ENCODE peak calls at places on chromosome 5, in ten cellular contexts. One of them, this sample, is unnamed.

GRCh38 chr5:122311888-122312669 is at the start of gene SNCAIP:
- DNase-seq in transverse colon: peak
- DNase-seq in GM23338: peak
- DNase-seq in iPS DF 19.7: no peak
- DNase-seq in GM23248: peak
- DNase-seq in endodermal cell: peak
- DNase-seq in HEK293T: peak
- DNase-seq in stimulated activated CD8-positive, alpha-beta memory T cell treated with anti-CD3 and anti-CD28 coated beads, Interleukin-4, amount 100 ng/mL, for 24 hours: no peak
- DNase-seq in IMR-90: peak
- DNase-seq in thoracic aorta: no peak
- DNase-seq in this sample: peak

GRCh38 chr5:14202462-14202861 is 59.3 kb downstream of the TRIO start:
- DNase-seq in iPS DF 19.7: no peak
- DNase-seq in IMR-90: no peak
- DNase-seq in endodermal cell: no peak
- DNase-seq in GM23338: no peak
- DNase-seq in GM23248: peak
- DNase-seq in stimulated activated CD8-positive, alpha-beta memory T cell treated with anti-CD3 and anti-CD28 coated beads, Interleukin-4, amount 100 ng/mL, for 24 hours: no peak
- DNase-seq in thoracic aorta: no peak
- DNase-seq in HEK293T: no peak
- DNase-seq in transverse colon: peak
- DNase-seq in this sample: no peak

GRCh38 chr5:171483453-171484177 is 64.2 kb downstream of the FGF18 start:
- DNase-seq in HEK293T: no peak
- DNase-seq in stimulated activated CD8-positive, alpha-beta memory T cell treated with anti-CD3 and anti-CD28 coated beads, Interleukin-4, amount 100 ng/mL, for 24 hours: no peak
- DNase-seq in GM23248: peak
- DNase-seq in iPS DF 19.7: no peak
- DNase-seq in thoracic aorta: peak
- DNase-seq in IMR-90: peak
- DNase-seq in transverse colon: peak
- DNase-seq in GM23338: no peak
- DNase-seq in endodermal cell: peak
- DNase-seq in this sample: no peak

GRCh38 chr5:170628691-170629565 is 125.1 kb downstream of the KCNIP1 start:
- DNase-seq in transverse colon: no peak
- DNase-seq in endodermal cell: no peak
- DNase-seq in GM23248: no peak
- DNase-seq in stimulated activated CD8-positive, alpha-beta memory T cell treated with anti-CD3 and anti-CD28 coated beads, Interleukin-4, amount 100 ng/mL, for 24 hours: no peak
- DNase-seq in IMR-90: no peak
- DNase-seq in iPS DF 19.7: no peak
- DNase-seq in HEK293T: no peak
- DNase-seq in thoracic aorta: no peak
- DNase-seq in GM23338: no peak
- DNase-seq in this sample: no peak

GRCh38 chr5:90948969-90949368 is 390.4 kb downstream of the ADGRV1 start:
- DNase-seq in GM23338: no peak
- DNase-seq in IMR-90: no peak
- DNase-seq in transverse colon: no peak
- DNase-seq in thoracic aorta: no peak
- DNase-seq in HEK293T: no peak
- DNase-seq in iPS DF 19.7: no peak
- DNase-seq in endodermal cell: no peak
- DNase-seq in GM23248: no peak
- DNase-seq in stimulated activated CD8-positive, alpha-beta memory T cell treated with anti-CD3 and anti-CD28 coated beads, Interleukin-4, amount 100 ng/mL, for 24 hours: no peak
- DNase-seq in this sample: no peak

GRCh38 chr5:142839711-142840441 is 69.7 kb downstream of the ARHGAP26 start:
- DNase-seq in stimulated activated CD8-positive, alpha-beta memory T cell treated with anti-CD3 and anti-CD28 coated beads, Interleukin-4, amount 100 ng/mL, for 24 hours: no peak
- DNase-seq in GM23338: no peak
- DNase-seq in IMR-90: peak
- DNase-seq in HEK293T: no peak
- DNase-seq in GM23248: peak
- DNase-seq in endodermal cell: no peak
- DNase-seq in iPS DF 19.7: no peak
- DNase-seq in transverse colon: peak
- DNase-seq in thoracic aorta: peak
- DNase-seq in this sample: no peak

GRCh38 chr5:120207139-120207538 is 257.0 kb upstream of the PRR16 start:
- DNase-seq in transverse colon: no peak
- DNase-seq in GM23248: peak
- DNase-seq in GM23338: no peak
- DNase-seq in thoracic aorta: no peak
- DNase-seq in iPS DF 19.7: no peak
- DNase-seq in stimulated activated CD8-positive, alpha-beta memory T cell treated with anti-CD3 and anti-CD28 coated beads, Interleukin-4, amount 100 ng/mL, for 24 hours: no peak
- DNase-seq in IMR-90: peak
- DNase-seq in HEK293T: no peak
- DNase-seq in endodermal cell: no peak
- DNase-seq in this sample: no peak

GRCh38 chr5:65037845-65038815 is 269.4 kb downstream of the CWC27 start:
- DNase-seq in GM23338: peak
- DNase-seq in HEK293T: peak
- DNase-seq in GM23248: peak
- DNase-seq in endodermal cell: peak
- DNase-seq in stimulated activated CD8-positive, alpha-beta memory T cell treated with anti-CD3 and anti-CD28 coated beads, Interleukin-4, amount 100 ng/mL, for 24 hours: no peak
- DNase-seq in IMR-90: no peak
- DNase-seq in transverse colon: peak
- DNase-seq in iPS DF 19.7: peak
- DNase-seq in thoracic aorta: no peak
- DNase-seq in this sample: peak

GRCh38 chr5:1196562-1196961 is 4.8 kb upstream of the SLC6A19 start:
- DNase-seq in thoracic aorta: no peak
- DNase-seq in GM23248: no peak
- DNase-seq in stimulated activated CD8-positive, alpha-beta memory T cell treated with anti-CD3 and anti-CD28 coated beads, Interleukin-4, amount 100 ng/mL, for 24 hours: no peak
- DNase-seq in IMR-90: no peak
- DNase-seq in transverse colon: no peak
- DNase-seq in HEK293T: no peak
- DNase-seq in endodermal cell: no peak
- DNase-seq in iPS DF 19.7: no peak
- DNase-seq in GM23338: no peak
- DNase-seq in this sample: no peak

GRCh38 chr5:176653986-176654385 is 6.7 kb downstream of the TSPAN17 start:
- DNase-seq in thoracic aorta: no peak
- DNase-seq in GM23338: no peak
- DNase-seq in stimulated activated CD8-positive, alpha-beta memory T cell treated with anti-CD3 and anti-CD28 coated beads, Interleukin-4, amount 100 ng/mL, for 24 hours: no peak
- DNase-seq in iPS DF 19.7: no peak
- DNase-seq in HEK293T: no peak
- DNase-seq in transverse colon: no peak
- DNase-seq in endodermal cell: no peak
- DNase-seq in IMR-90: no peak
- DNase-seq in GM23248: no peak
- DNase-seq in this sample: no peak

GRCh38 chr5:134438268-134438622 is 26.6 kb upstream of the CDKN2AIPNL start:
- DNase-seq in GM23248: peak
- DNase-seq in IMR-90: peak
- DNase-seq in stimulated activated CD8-positive, alpha-beta memory T cell treated with anti-CD3 and anti-CD28 coated beads, Interleukin-4, amount 100 ng/mL, for 24 hours: no peak
- DNase-seq in endodermal cell: no peak
- DNase-seq in transverse colon: no peak
- DNase-seq in GM23338: no peak
- DNase-seq in HEK293T: no peak
- DNase-seq in iPS DF 19.7: no peak
- DNase-seq in thoracic aorta: no peak
- DNase-seq in this sample: no peak

GRCh38 chr5:132012385-132013005 is 1.0 kb upstream of the ACSL6 start:
- DNase-seq in endodermal cell: peak
- DNase-seq in GM23248: peak
- DNase-seq in GM23338: peak
- DNase-seq in stimulated activated CD8-positive, alpha-beta memory T cell treated with anti-CD3 and anti-CD28 coated beads, Interleukin-4, amount 100 ng/mL, for 24 hours: no peak
- DNase-seq in HEK293T: peak
- DNase-seq in iPS DF 19.7: no peak
- DNase-seq in IMR-90: peak
- DNase-seq in transverse colon: peak
- DNase-seq in thoracic aorta: no peak
- DNase-seq in this sample: peak

GRCh38 chr5:135678640-135679268 is 100.0 kb upstream of the CXCL14 start:
- DNase-seq in iPS DF 19.7: no peak
- DNase-seq in endodermal cell: no peak
- DNase-seq in IMR-90: no peak
- DNase-seq in transverse colon: no peak
- DNase-seq in stimulated activated CD8-positive, alpha-beta memory T cell treated with anti-CD3 and anti-CD28 coated beads, Interleukin-4, amount 100 ng/mL, for 24 hours: no peak
- DNase-seq in GM23248: no peak
- DNase-seq in GM23338: no peak
- DNase-seq in HEK293T: no peak
- DNase-seq in thoracic aorta: no peak
- DNase-seq in this sample: no peak

GRCh38 chr5:65961644-65962043 is 35.3 kb downstream of the ERBIN start:
- DNase-seq in GM23248: peak
- DNase-seq in HEK293T: no peak
- DNase-seq in GM23338: no peak
- DNase-seq in thoracic aorta: no peak
- DNase-seq in stimulated activated CD8-positive, alpha-beta memory T cell treated with anti-CD3 and anti-CD28 coated beads, Interleukin-4, amount 100 ng/mL, for 24 hours: no peak
- DNase-seq in transverse colon: no peak
- DNase-seq in iPS DF 19.7: no peak
- DNase-seq in IMR-90: peak
- DNase-seq in endodermal cell: no peak
- DNase-seq in this sample: no peak

GRCh38 chr5:136203303-136203922 is 10.5 kb upstream of the SMIM32 start:
- DNase-seq in HEK293T: no peak
- DNase-seq in transverse colon: no peak
- DNase-seq in endodermal cell: peak
- DNase-seq in IMR-90: no peak
- DNase-seq in GM23248: no peak
- DNase-seq in iPS DF 19.7: no peak
- DNase-seq in thoracic aorta: no peak
- DNase-seq in stimulated activated CD8-positive, alpha-beta memory T cell treated with anti-CD3 and anti-CD28 coated beads, Interleukin-4, amount 100 ng/mL, for 24 hours: no peak
- DNase-seq in GM23338: peak
- DNase-seq in this sample: no peak

GRCh38 chr5:150626853-150627276 is 13.6 kb upstream of the SYNPO start:
- DNase-seq in GM23248: peak
- DNase-seq in HEK293T: no peak
- DNase-seq in IMR-90: no peak
- DNase-seq in thoracic aorta: no peak
- DNase-seq in endodermal cell: no peak
- DNase-seq in GM23338: no peak
- DNase-seq in iPS DF 19.7: no peak
- DNase-seq in transverse colon: peak
- DNase-seq in stimulated activated CD8-positive, alpha-beta memory T cell treated with anti-CD3 and anti-CD28 coated beads, Interleukin-4, amount 100 ng/mL, for 24 hours: no peak
- DNase-seq in this sample: no peak

GRCh38 chr5:39501403-39501802 is 76.6 kb upstream of the DAB2 start:
- DNase-seq in iPS DF 19.7: no peak
- DNase-seq in stimulated activated CD8-positive, alpha-beta memory T cell treated with anti-CD3 and anti-CD28 coated beads, Interleukin-4, amount 100 ng/mL, for 24 hours: no peak
- DNase-seq in GM23338: no peak
- DNase-seq in HEK293T: no peak
- DNase-seq in thoracic aorta: no peak
- DNase-seq in endodermal cell: no peak
- DNase-seq in GM23248: peak
- DNase-seq in transverse colon: no peak
- DNase-seq in IMR-90: peak
- DNase-seq in this sample: no peak

GRCh38 chr5:169013846-169014245 is 287.1 kb downstream of the SLIT3 start:
- DNase-seq in endodermal cell: no peak
- DNase-seq in stimulated activated CD8-positive, alpha-beta memory T cell treated with anti-CD3 and anti-CD28 coated beads, Interleukin-4, amount 100 ng/mL, for 24 hours: no peak
- DNase-seq in GM23338: no peak
- DNase-seq in iPS DF 19.7: no peak
- DNase-seq in GM23248: peak
- DNase-seq in thoracic aorta: no peak
- DNase-seq in transverse colon: no peak
- DNase-seq in IMR-90: no peak
- DNase-seq in HEK293T: no peak
- DNase-seq in this sample: no peak

GRCh38 chr5:132411382-132411925 is 41.9 kb downstream of the SLC22A5 start:
- DNase-seq in thoracic aorta: no peak
- DNase-seq in iPS DF 19.7: no peak
- DNase-seq in IMR-90: no peak
- DNase-seq in GM23248: no peak
- DNase-seq in stimulated activated CD8-positive, alpha-beta memory T cell treated with anti-CD3 and anti-CD28 coated beads, Interleukin-4, amount 100 ng/mL, for 24 hours: no peak
- DNase-seq in endodermal cell: no peak
- DNase-seq in transverse colon: peak
- DNase-seq in HEK293T: no peak
- DNase-seq in GM23338: no peak
- DNase-seq in this sample: no peak

This sample was measured in ELF-1.